ENCODE peak calls at places on chromosomes 12 and 14, in eight cellular contexts. C is GM12865; D is stimulated activated CD8-positive, alpha-beta memory T cell treated with anti-CD3 and anti-CD28 coated beads, Interleukin-12 subunit alpha, Interleukin-12 subunit beta, amount 100 ng/mL, for 1 hour; S is activated T-cell treated with anti-CD3 and anti-CD28 coated beads, Interleukin-2, amount 50 U/mL, for 72 hours; X is NB4; L is choroid plexus epithelial cell; R is NCI-H524; M is adrenal gland. N is an unnamed sample.

GRCh38 chr14:70472253-70473159 is 20.5 kb downstream of the ADAM21 start:
- DNase-seq in M (no peak), C (peak), X (no peak), R (no peak), L (no peak), S (no peak), D (no peak), N (no peak)

GRCh38 chr12:47165934-47166333 is 86.2 kb upstream of the AMIGO2 start:
- DNase-seq in L (peak), D (no peak), R (no peak), C (no peak), X (no peak), S (no peak), M (no peak), N (no peak)

GRCh38 chr14:99481745-99482099 is 513 bp downstream of the CCNK start:
- DNase-seq in C (peak), S (peak), X (peak), M (no peak), R (peak), L (peak), D (no peak), N (peak)

GRCh38 chr12:128684357-128684756 is 139.4 kb downstream of the SLC15A4 start:
- DNase-seq in S (no peak), D (no peak), R (no peak), C (no peak), M (no peak), X (no peak), L (no peak), N (no peak)

GRCh38 chr12:71840226-71840847 is 778 bp downstream of the TBC1D15 start:
- DNase-seq in X (peak), S (peak), D (peak), R (no peak), M (no peak), C (peak), L (peak), N (peak)

GRCh38 chr14:22200977-22201605 is 387.9 kb downstream of the DAD1 start:
- DNase-seq in M (no peak), D (peak), X (peak), C (peak), L (peak), S (no peak), R (no peak), N (peak)

GRCh38 chr12:65828711-65829339 is 4.5 kb downstream of the HMGA2 start:
- DNase-seq in C (no peak), L (no peak), S (no peak), X (no peak), D (no peak), M (no peak), R (no peak), N (no peak)

GRCh38 chr12:6867407-6868210 is at the start of gene TPI1:
- DNase-seq in D (peak), C (peak), L (peak), R (no peak), M (peak), S (peak), X (peak), N (peak)

GRCh38 chr14:55697358-55697985 is 117.5 kb downstream of the KTN1 start:
- DNase-seq in D (no peak), R (no peak), C (no peak), L (no peak), X (no peak), S (no peak), M (no peak), N (peak)

GRCh38 chr12:131112016-131112415 is 158.3 kb downstream of the ADGRD1 start:
- DNase-seq in L (no peak), M (no peak), C (no peak), D (no peak), S (peak), X (no peak), R (no peak), N (no peak)

GRCh38 chr12:91417649-91418048 is 235.0 kb upstream of the DCN start:
- DNase-seq in D (no peak), C (no peak), R (no peak), M (no peak), L (no peak), X (no peak), S (no peak), N (no peak)

GRCh38 chr14:65791551-65791981 is 379.0 kb downstream of the FUT8 start:
- DNase-seq in X (peak), M (no peak), L (peak), S (peak), C (peak), D (no peak), R (no peak), N (peak)

GRCh38 chr12:67920432-67920831 is 68.8 kb upstream of the IFNG-AS1 start:
- DNase-seq in D (no peak), M (no peak), S (no peak), R (no peak), X (no peak), L (no peak), C (no peak), N (peak)

GRCh38 chr12:52175411-52176350 is 16.1 kb downstream of the KRT80 start:
- DNase-seq in X (no peak), S (no peak), M (no peak), D (no peak), L (peak), C (peak), R (no peak), N (no peak)

GRCh38 chr12:102816816-102817434 is 100.1 kb downstream of the PAH start:
- DNase-seq in C (peak), M (no peak), R (no peak), S (no peak), D (no peak), L (peak), X (peak), N (peak)

GRCh38 chr12:104154806-104155205 is 16.8 kb upstream of the NFYB start:
- DNase-seq in S (no peak), D (no peak), C (no peak), X (no peak), M (no peak), R (peak), L (no peak), N (no peak)

N was measured in astrocyte.